ENCODE peak calls at places on chromosomes 12 and 14, in nine cellular contexts. O is endothelial cell of umbilical vein, M is GM06990, H is sigmoid colon, X is brain microvascular endothelial cell, I is aorta, T is mammary epithelial cell, R is colonic mucosa, J is fibroblast of lung. U is an unnamed sample.

GRCh38 chr12:101685121-101685520 is 12.3 kb upstream of the CHPT1 start:
- DNase-seq in O (no peak), M (no peak), H (no peak), X (no peak), I (no peak), T (no peak), R (no peak), J (no peak), U (no peak)

GRCh38 chr12:8081228-8081920 is 700 bp upstream of the NECAP1 start:
- DNase-seq in O (no peak), M (no peak), H (no peak), X (no peak), I (no peak), T (peak; percentile 17), R (peak; percentile 41), J (no peak), U (no peak)

GRCh38 chr14:46840971-46841729 is 189.6 kb upstream of the RPL10L start:
- DNase-seq in O (no peak), M (no peak), H (no peak), X (no peak), I (no peak), T (no peak), R (no peak), J (no peak), U (no peak)

GRCh38 chr12:62934799-62935674 is at the start of gene PPM1H:
- DNase-seq in O (peak; percentile 63), M (peak; percentile 62), H (peak; percentile 67), X (peak; percentile 29), I (peak; percentile 76), T (peak; percentile 11), R (peak; percentile 87), J (peak; percentile 14), U (peak; percentile 87)

GRCh38 chr12:122998316-122998715 is 17.8 kb downstream of the ARL6IP4 start:
- DNase-seq in O (no peak), M (no peak), H (no peak), X (no peak), I (no peak), T (no peak), R (no peak), J (no peak), U (no peak)

GRCh38 chr12:20501958-20502357 is 133.6 kb downstream of the PDE3A start:
- DNase-seq in O (no peak), M (no peak), H (no peak), X (no peak), I (no peak), T (no peak), R (no peak), J (no peak), U (no peak)

GRCh38 chr14:80996049-80996901 is 40.9 kb downstream of the TSHR start:
- DNase-seq in O (peak; percentile 44), M (peak; percentile 4), H (no peak), X (peak; percentile 72), I (no peak), T (peak; percentile 81), R (peak; percentile 24), J (peak; percentile 89), U (no peak)

GRCh38 chr12:47881041-47881440 is 23.8 kb downstream of the VDR start:
- DNase-seq in O (no peak), M (no peak), H (no peak), X (no peak), I (no peak), T (no peak), R (no peak), J (no peak), U (no peak)

GRCh38 chr14:32469388-32470160 is 140.5 kb downstream of the AKAP6 start:
- DNase-seq in O (peak; percentile 62), M (no peak), H (no peak), X (no peak), I (no peak), T (peak; percentile 39), R (no peak), J (peak; percentile 82), U (no peak)

GRCh38 chr12:43336962-43337555 is 214.9 kb downstream of the ADAMTS20 start:
- DNase-seq in O (peak; percentile 51), M (no peak), H (no peak), X (no peak), I (no peak), T (peak; percentile 16), R (no peak), J (peak; percentile 70), U (no peak)

GRCh38 chr12:6753772-6754356 is 923 bp upstream of the MLF2 start:
- DNase-seq in O (no peak), M (no peak), H (no peak), X (no peak), I (no peak), T (no peak), R (peak; percentile 33), J (no peak), U (no peak)

GRCh38 chr14:85087201-85087600 is 442.7 kb upstream of the FLRT2 start:
- DNase-seq in O (no peak), M (no peak), H (no peak), X (no peak), I (no peak), T (peak; percentile 37), R (no peak), J (peak; percentile 14), U (no peak)

DNA sequence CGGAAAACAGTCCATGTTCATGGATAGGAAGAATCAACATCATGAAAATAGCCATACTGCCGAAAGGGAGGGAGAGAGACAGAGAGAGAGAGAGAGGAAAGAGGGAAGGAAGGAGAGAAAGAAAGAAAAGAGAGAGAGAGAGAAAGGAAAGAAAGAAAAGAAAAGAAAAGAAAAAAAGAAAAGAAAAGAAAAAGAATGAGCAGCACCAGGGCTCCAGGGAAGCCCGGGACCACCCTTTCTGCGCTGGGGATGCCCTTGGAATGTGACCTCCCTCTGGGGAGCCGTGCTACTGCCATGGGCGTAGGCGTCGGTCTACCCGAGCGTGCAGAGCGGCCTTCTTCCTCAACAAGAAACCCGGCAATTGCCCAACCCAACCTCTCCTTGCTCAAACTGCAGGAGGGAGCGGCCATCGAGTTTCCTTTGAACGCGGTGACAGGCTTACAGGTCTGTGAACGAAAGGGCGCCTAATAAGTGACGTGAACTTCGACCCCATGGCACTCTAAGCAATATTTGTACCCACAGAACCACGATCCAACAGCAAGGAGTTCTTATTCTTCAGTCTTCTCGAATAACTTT is 16.9 kb downstream of the OR6S1 start:
- DNase-seq in O (no peak), M (peak; percentile 71), H (peak; percentile 81), X (peak; percentile 65), I (peak; percentile 80), T (peak; percentile 60), R (peak; percentile 86), J (peak; percentile 62), U (peak; percentile 88)
- H3K4me3 ChIP-seq in O (peak overlapping the region; percentile 87), M (peak overlapping the region; percentile 51), H (peak overlapping the region; percentile 19), X (peak overlapping the region; percentile 66), I (no peak overlapping the region), T (peak overlapping the region; percentile 60), R (no peak overlapping the region), J (peak overlapping the region; percentile 38), U (peak overlapping the region; percentile 41)

GRCh38 chr12:125220404-125221273 is 155.4 kb downstream of the AACS start:
- DNase-seq in O (no peak), M (no peak), H (no peak), X (no peak), I (no peak), T (peak; percentile 2), R (no peak), J (no peak), U (no peak)

GRCh38 chr12:125217308-125217707 is 152.1 kb downstream of the AACS start:
- DNase-seq in O (no peak), M (no peak), H (no peak), X (no peak), I (no peak), T (no peak), R (no peak), J (no peak), U (no peak)

GRCh38 chr12:125216720-125217119 is 151.5 kb downstream of the AACS start:
- DNase-seq in O (no peak), M (no peak), H (no peak), X (no peak), I (no peak), T (no peak), R (no peak), J (no peak), U (no peak)

GRCh38 chr12:125221602-125222001 is 156.4 kb downstream of the AACS start:
- DNase-seq in O (no peak), M (no peak), H (no peak), X (no peak), I (no peak), T (no peak), R (no peak), J (no peak), U (no peak)

DNA sequence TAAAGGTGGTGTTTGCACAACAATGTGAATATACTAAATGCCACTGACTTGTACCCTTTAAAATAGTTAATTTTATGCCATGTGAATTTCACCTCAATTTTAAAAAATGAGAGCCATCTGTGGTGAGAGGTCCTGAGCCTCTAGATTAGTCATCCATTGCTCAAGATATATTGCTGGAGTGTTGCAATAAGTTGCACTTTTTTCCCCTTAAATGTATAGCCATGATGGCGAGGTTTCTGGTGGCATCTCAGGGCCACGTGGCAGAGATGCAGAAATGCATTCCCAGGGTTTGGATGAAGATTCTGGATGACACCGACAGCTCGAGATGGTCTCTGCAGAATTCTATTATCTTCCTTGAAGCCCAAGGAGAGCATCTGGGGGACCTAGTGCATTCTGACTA is 153.7 kb downstream of the AACS start:
- DNase-seq in O (no peak), M (no peak), H (no peak), X (no peak), I (no peak), T (no peak), R (no peak), J (no peak), U (no peak)
- H3K27me3 ChIP-seq in O (no peaks in the 10 kb centered on the region), M (no peaks in the 10 kb centered on the region), H (no peaks in the 10 kb centered on the region), X (no peaks in the 10 kb centered on the region), I (no peaks in the 10 kb centered on the region), T (no peaks in the 10 kb centered on the region), R (no peaks in the 10 kb centered on the region), J (no peaks in the 10 kb centered on the region), U (peaks cover 18% of the 10 kb centered on the region)

GRCh38 chr14:101620039-101620788 is 58.9 kb downstream of the DIO3 start:
- DNase-seq in O (no peak), M (no peak), H (no peak), X (no peak), I (no peak), T (no peak), R (no peak), J (no peak), U (no peak)

GRCh38 chr14:101619484-101619883 is 58.2 kb downstream of the DIO3 start:
- DNase-seq in O (no peak), M (no peak), H (no peak), X (no peak), I (no peak), T (no peak), R (no peak), J (no peak), U (no peak)

GRCh38 chr14:101620821-101621785 is 59.8 kb downstream of the DIO3 start:
- DNase-seq in O (no peak), M (no peak), H (no peak), X (no peak), I (no peak), T (no peak), R (no peak), J (no peak), U (no peak)

GRCh38 chr14:101616202-101616601 is 54.9 kb downstream of the DIO3 start:
- DNase-seq in O (no peak), M (no peak), H (no peak), X (no peak), I (no peak), T (no peak), R (no peak), J (no peak), U (no peak)
- H3K4me3 ChIP-seq in O (no peak overlapping the region), M (no peak overlapping the region), H (no peak overlapping the region), X (no peak overlapping the region), I (no peak overlapping the region), T (no peak overlapping the region), R (no peak overlapping the region), J (no peak overlapping the region), U (no peak overlapping the region)

GRCh38 chr12:125090437-125090836 is 25.2 kb downstream of the AACS start:
- DNase-seq in O (no peak), M (no peak), H (no peak), X (no peak), I (no peak), T (no peak), R (no peak), J (no peak), U (no peak)
- H3K27me3 ChIP-seq in O (no peaks in the 10 kb centered on the region), M (no peaks in the 10 kb centered on the region), H (no peaks in the 10 kb centered on the region), X (no peaks in the 10 kb centered on the region), I (no peaks in the 10 kb centered on the region), T (no peaks in the 10 kb centered on the region), R (no peaks in the 10 kb centered on the region), J (no peaks in the 10 kb centered on the region), U (no peaks in the 10 kb centered on the region)